ENCODE peak calls at places on chromosomes 3 and 15, in ten cellular contexts. W is M059J; O is GM03348; H is activated naive CD4-positive, alpha-beta T cell treated with anti-CD3 and anti-CD28 coated beads, Interleukin-2, amount 50 U/mL, for 16 hours; G is hippocampal formation; D is MCF 10A; M is right atrium auricular region; J is progenitor cell of endocrine pancreas; L is GM10248; P is mammary epithelial cell. C is an unnamed sample.

GRCh38 chr3:133747907-133748639 is 1.9 kb downstream of the TF start:
- DNase-seq in W (no peak), O (no peak), H (no peak), G (peak), D (no peak), M (no peak), J (no peak), L (no peak), P (no peak), C (no peak)

GRCh38 chr3:124395584-124396340 is 334.5 kb upstream of the UMPS start:
- DNase-seq in W (peak), O (no peak), H (no peak), G (no peak), D (peak), M (no peak), J (no peak), L (no peak), P (peak), C (no peak)

GRCh38 chr3:126551839-126552687 is 6.7 kb downstream of the C3orf22 start:
- DNase-seq in W (no peak), O (peak), H (no peak), G (no peak), D (no peak), M (peak), J (peak), L (no peak), P (no peak), C (no peak)

GRCh38 chr3:86464180-86464579 is 526.8 kb downstream of the VGLL3 start:
- DNase-seq in W (no peak), O (no peak), H (no peak), G (no peak), D (no peak), M (no peak), J (no peak), L (no peak), P (no peak), C (no peak)

GRCh38 chr15:61088675-61089074 is 140.4 kb downstream of the RORA start:
- DNase-seq in W (no peak), O (no peak), H (no peak), G (no peak), D (no peak), M (no peak), J (no peak), L (peak), P (no peak), C (no peak)

GRCh38 chr3:61788623-61789507 is 227.5 kb downstream of the PTPRG start:
- DNase-seq in W (no peak), O (no peak), H (no peak), G (no peak), D (no peak), M (no peak), J (no peak), L (no peak), P (no peak), C (no peak)

GRCh38 chr15:71121442-71121841 is 6.2 kb downstream of the THSD4 start:
- DNase-seq in W (no peak), O (no peak), H (no peak), G (no peak), D (no peak), M (no peak), J (no peak), L (no peak), P (no peak), C (no peak)

GRCh38 chr15:36589971-36590370 is 10.5 kb downstream of the CDIN1 start:
- DNase-seq in W (peak), O (no peak), H (no peak), G (no peak), D (no peak), M (no peak), J (no peak), L (no peak), P (no peak), C (no peak)

GRCh38 chr3:15859507-15860013 is 61.8 kb upstream of the ANKRD28 start:
- DNase-seq in W (peak), O (peak), H (peak), G (peak), D (peak), M (peak), J (peak), L (peak), P (peak), C (peak)

GRCh38 chr3:44827196-44827595 is 34.5 kb upstream of the TMEM42 start:
- DNase-seq in W (no peak), O (no peak), H (no peak), G (no peak), D (no peak), M (no peak), J (no peak), L (no peak), P (no peak), C (no peak)

GRCh38 chr3:50320853-50321145 is 1.7 kb downstream of the HYAL2 start:
- DNase-seq in W (peak), O (no peak), H (no peak), G (no peak), D (no peak), M (no peak), J (no peak), L (no peak), P (no peak), C (no peak)

C was measured in HuH-7.5.